ENCODE peak calls at places on chromosomes 12 and 14, in ten cellular contexts. E, H, L, A, O, X, V, W, Y and P are unnamed samples.

GRCh38 chr14:73718742-73719251 is 4.6 kb upstream of the PNMA1 start:
- DNase-seq in X (no peak), W (no peak), V (no peak), H (no peak), A (no peak), Y (no peak), O (no peak), E (no peak), L (no peak), P (no peak)

GRCh38 chr14:39376671-39377403 is 55.4 kb downstream of the FBXO33 start:
- DNase-seq in V (no peak), O (no peak), A (no peak), X (no peak), H (no peak), L (no peak), W (no peak), E (no peak), Y (peak; percentile 41), P (no peak)

GRCh38 chr12:88451254-88451653 is 129.0 kb downstream of the KITLG start:
- DNase-seq in H (no peak), Y (no peak), X (no peak), E (no peak), A (no peak), W (no peak), V (no peak), O (no peak), L (no peak), P (no peak)

GRCh38 chr14:93857500-93857899 is 69.2 kb upstream of the PRIMA1 start:
- DNase-seq in A (no peak), X (no peak), O (no peak), W (no peak), H (no peak), Y (no peak), L (no peak), V (no peak), E (no peak), P (no peak)

GRCh38 chr12:2396448-2396871 is 343.7 kb downstream of the CACNA1C start:
- DNase-seq in W (no peak), O (no peak), L (no peak), A (no peak), X (no peak), Y (peak; percentile 20), H (no peak), E (no peak), V (no peak), P (no peak)

GRCh38 chr12:104964167-104964566 is 6.1 kb upstream of the SLC41A2 start:
- DNase-seq in W (no peak), L (no peak), X (no peak), E (no peak), O (no peak), A (no peak), Y (no peak), H (no peak), V (no peak), P (no peak)

GRCh38 chr14:96001866-96002510 is 37.2 kb upstream of the C14orf132 start:
- DNase-seq in O (no peak), E (no peak), A (no peak), W (no peak), Y (no peak), H (no peak), L (no peak), V (no peak), X (no peak), P (peak; percentile 17)

GRCh38 chr12:40569626-40570179 is 122.5 kb upstream of the CNTN1 start:
- DNase-seq in A (no peak), E (no peak), H (no peak), X (no peak), O (no peak), L (no peak), W (no peak), Y (peak; percentile 1), V (no peak), P (no peak)

GRCh38 chr12:121214171-121214777 is 4.3 kb downstream of the P2RX4 start:
- DNase-seq in Y (peak; percentile 75), V (no peak), A (peak; percentile 45), X (no peak), W (no peak), L (no peak), O (no peak), E (no peak), H (no peak), P (no peak)

GRCh38 chr14:88856786-88857366 is 32.4 kb downstream of the TTC8 start:
- DNase-seq in Y (no peak), X (no peak), V (no peak), O (no peak), H (no peak), L (no peak), W (no peak), A (no peak), E (no peak), P (no peak)

GRCh38 chr12:94622475-94622874 is 27.9 kb downstream of the TMCC3 start:
- DNase-seq in O (no peak), E (no peak), X (no peak), V (no peak), L (peak; percentile 8), A (no peak), W (no peak), H (no peak), Y (peak; percentile 47), P (no peak)

GRCh38 chr12:74408601-74409166 is 129.0 kb upstream of the ATXN7L3B start:
- DNase-seq in Y (no peak), E (no peak), O (no peak), L (no peak), W (no peak), V (no peak), X (no peak), H (no peak), A (no peak), P (no peak)

GRCh38 chr14:32724864-32725550 is 213.7 kb upstream of the NPAS3 start:
- DNase-seq in H (no peak), V (no peak), W (no peak), A (peak; percentile 55), O (no peak), E (no peak), L (no peak), Y (peak; percentile 87), X (no peak), P (no peak)

GRCh38 chr12:106461730-106462129 is 104.2 kb downstream of the POLR3B start:
- DNase-seq in V (no peak), H (no peak), L (no peak), X (no peak), E (no peak), A (no peak), Y (no peak), W (no peak), O (no peak), P (no peak)

GRCh38 chr12:19181666-19182426 is 52.3 kb downstream of the PLEKHA5 start:
- DNase-seq in O (no peak), V (no peak), L (no peak), W (no peak), X (no peak), H (no peak), Y (peak; percentile 39), E (no peak), A (no peak), P (no peak)
- TF ChIP-seq CTCF in O (peak; percentile 51), V (no peak), L (no peak), W (no peak), X (no peak), H (no peak), Y (peak; percentile 32), E (no peak), A (no peak), P (peak; percentile 27)

DNA sequence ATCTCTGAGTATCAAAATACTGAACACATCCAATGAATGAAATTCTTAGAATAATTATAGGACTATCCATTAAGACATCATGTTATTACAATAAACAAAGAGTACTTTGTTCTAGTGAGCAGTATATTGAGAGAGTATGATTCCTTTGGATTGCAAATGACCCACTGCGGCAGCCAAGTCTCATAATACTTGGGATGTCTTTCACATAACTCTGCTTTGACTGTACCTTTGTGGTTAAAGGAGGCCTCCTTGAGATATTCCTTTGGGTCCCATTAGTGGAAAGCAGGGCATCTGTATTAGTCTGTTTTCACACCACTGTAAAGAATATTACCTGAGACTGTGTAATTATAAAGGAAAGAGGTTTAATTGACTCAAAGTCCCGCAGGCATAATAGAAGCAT is 593.8 kb downstream of the TRHDE start:
- DNase-seq in E (no peak), X (no peak), L (no peak), V (no peak), H (no peak), O (no peak), W (no peak), Y (no peak), A (no peak), P (no peak)
- TF ChIP-seq CTCF in E (no peak), X (no peak), L (no peak), V (no peak), H (no peak), O (no peak), W (no peak), Y (no peak), A (no peak), P (no peak)

DNA sequence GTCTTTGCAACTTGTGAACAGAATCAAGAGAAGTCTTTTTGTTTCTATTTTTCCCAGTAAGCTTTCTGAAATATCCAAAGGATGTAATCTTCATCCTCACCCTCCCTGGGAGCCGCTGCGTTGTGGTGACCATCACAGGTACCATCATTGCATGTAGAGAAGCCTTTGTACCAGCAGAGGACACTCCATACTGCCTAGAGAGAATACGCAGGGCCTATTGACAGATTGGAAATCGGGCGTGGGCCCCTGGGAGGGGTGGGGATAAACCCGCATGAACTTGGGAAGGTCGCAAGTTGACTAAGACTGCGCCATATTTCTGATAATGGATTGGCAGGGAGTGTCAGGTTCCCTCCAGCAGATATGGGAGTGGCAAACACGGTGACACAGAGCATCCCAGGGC is 12.7 kb downstream of the KRT1 start:
- DNase-seq in L (no peak), O (no peak), E (no peak), H (no peak), Y (no peak), X (no peak), W (no peak), V (no peak), A (no peak), P (no peak)
- TF ChIP-seq CTCF in L (no peak), O (no peak), E (no peak), H (no peak), Y (peak; percentile 33), X (no peak), W (no peak), V (no peak), A (peak; percentile 37), P (no peak)

GRCh38 chr12:116771651-116772050 is 33.5 kb downstream of the RNFT2 start:
- DNase-seq in X (no peak), H (no peak), L (no peak), Y (no peak), V (no peak), O (no peak), E (no peak), W (no peak), A (no peak), P (no peak)

GRCh38 chr12:116774020-116774419 is 35.9 kb downstream of the RNFT2 start:
- DNase-seq in X (no peak), L (no peak), V (no peak), A (no peak), O (no peak), E (no peak), H (no peak), W (no peak), Y (no peak), P (no peak)

DNA sequence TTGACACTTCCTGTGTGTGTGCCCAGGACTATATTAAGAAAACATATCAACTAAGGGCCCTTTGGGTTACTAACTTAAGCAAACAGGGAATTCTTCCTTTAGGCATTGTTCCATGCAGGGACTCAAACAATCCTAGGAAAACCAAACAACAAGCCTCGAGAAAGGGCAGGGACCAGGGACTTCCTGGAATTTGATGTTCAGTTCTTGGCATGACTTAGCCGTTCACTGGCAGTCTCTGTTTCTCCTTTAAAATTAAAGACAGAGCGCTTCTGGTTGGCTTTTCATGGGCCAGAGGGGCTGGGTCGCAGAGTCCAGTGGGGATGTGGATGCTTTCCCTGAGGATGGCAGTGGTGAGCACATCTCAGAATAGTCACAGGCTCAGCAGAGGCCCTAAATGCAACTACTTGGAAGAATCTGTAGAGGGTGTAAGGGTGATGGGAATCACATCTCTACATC is 35.2 kb downstream of the RNFT2 start:
- DNase-seq in Y (no peak), X (no peak), L (peak; percentile 26), O (no peak), E (peak; percentile 57), A (peak; percentile 3), W (no peak), V (no peak), H (no peak), P (no peak)
- TF ChIP-seq CTCF in Y (peak; percentile 1), X (no peak), L (no peak), O (no peak), E (no peak), A (peak; percentile 35), W (no peak), V (no peak), H (no peak), P (no peak)